ENCODE peak calls at places on chromosome 21, in four cellular contexts. Y is transverse colon, F is stomach, A is prostate gland. N is an unnamed sample. For H3K9me3, the result is how much of the 10 kb centered on the place peaks cover.

GRCh38 chr21:29580886-29581285 is 282.2 kb downstream of the BACH1 start:
- DNase-seq in Y (no peak), F (no peak), A (no peak), N (no peak)

GRCh38 chr21:44947111-44947929 is 7.5 kb downstream of the SLX9 start:
- DNase-seq in Y (no peak), F (no peak), A (no peak), N (peak)

GRCh38 chr21:32319012-32319411 is 20.4 kb downstream of the MRAP start:
- DNase-seq in Y (no peak), F (no peak), A (no peak), N (no peak)

GRCh38 chr21:33685613-33686197 is 43.4 kb downstream of the ITSN1 start:
- DNase-seq in Y (no peak), F (no peak), A (no peak), N (no peak)

GRCh38 chr21:41482321-41482720 is 25.6 kb downstream of the TMPRSS2 start:
- DNase-seq in Y (no peak), F (no peak), A (no peak), N (no peak)

GRCh38 chr21:33290441-33290840 is 24.3 kb downstream of the IL10RB start:
- DNase-seq in Y (peak), F (peak), A (no peak), N (no peak)

GRCh38 chr21:42503711-42504110 is 7.7 kb upstream of the RSPH1 start:
- DNase-seq in Y (no peak), F (no peak), A (no peak), N (no peak)

GRCh38 chr21:36508948-36509347 is 29.0 kb upstream of the CLDN14 start:
- DNase-seq in Y (no peak), F (no peak), A (peak), N (no peak)

GRCh38 chr21:25518491-25518911 is 88.8 kb downstream of the MRPL39 start:
- DNase-seq in Y (no peak), F (no peak), A (no peak), N (no peak)

GRCh38 chr21:42349420-42350075 is 1.2 kb downstream of the TFF2 start:
- DNase-seq in Y (no peak), F (no peak), A (no peak), N (peak)

GRCh38 chr21:35136586-35137254 is 87.6 kb upstream of the RUNX1 start:
- DNase-seq in Y (peak), F (peak), A (no peak), N (no peak)

GRCh38 chr21:44300262-44300959 is 558 bp downstream of the PFKL start:
- DNase-seq in Y (peak), F (peak), A (peak), N (peak)

GRCh38 chr21:15508554-15508953 is 221.2 kb upstream of the USP25 start:
- DNase-seq in Y (no peak), F (no peak), A (no peak), N (no peak)
- H3K9me3 ChIP-seq in Y (under half), F (under half), A (under half), N (under half)

DNA sequence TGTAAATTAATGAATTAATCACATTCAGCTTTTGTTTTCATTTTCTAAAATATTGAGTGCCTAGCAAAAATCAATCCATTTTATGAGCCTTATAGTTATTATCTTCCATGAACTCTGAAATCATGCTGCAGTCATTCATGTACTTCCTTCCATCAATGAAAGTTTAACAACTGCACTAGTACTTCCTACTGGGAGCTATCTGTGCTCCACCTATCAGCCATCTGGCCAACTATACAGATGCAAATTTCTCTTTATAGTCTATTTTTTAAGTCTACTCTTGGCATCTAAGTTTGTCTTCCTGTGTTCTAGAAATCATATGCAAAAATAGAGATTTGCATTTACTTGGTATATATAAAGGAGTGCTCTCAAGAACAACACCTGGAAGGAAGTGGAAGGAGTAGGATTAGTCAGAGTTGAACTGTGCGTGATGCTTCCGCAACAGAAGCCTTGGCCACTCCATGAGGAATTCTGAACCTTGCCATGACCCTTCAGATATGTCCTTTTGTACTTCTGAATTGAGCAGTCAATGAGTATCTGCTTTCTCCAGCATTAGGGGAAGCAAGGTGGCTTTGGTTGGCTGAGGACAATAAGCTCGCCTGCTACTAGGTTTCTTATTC is 403.2 kb upstream of the ADAMTS5 start:
- DNase-seq in Y (no peak), F (no peak), A (no peak), N (no peak)
- TF ChIP-seq POLR2A in Y (no peak), F (no peak), A (no peak), N (no peak)

GRCh38 chr21:40070871-40071270 is 203.6 kb downstream of the PCP4 start:
- DNase-seq in Y (no peak), F (no peak), A (peak), N (peak)
- TF ChIP-seq POLR2AphosphoS5 in Y (no peak), F (no peak), A (peak), N (peak)

DNA sequence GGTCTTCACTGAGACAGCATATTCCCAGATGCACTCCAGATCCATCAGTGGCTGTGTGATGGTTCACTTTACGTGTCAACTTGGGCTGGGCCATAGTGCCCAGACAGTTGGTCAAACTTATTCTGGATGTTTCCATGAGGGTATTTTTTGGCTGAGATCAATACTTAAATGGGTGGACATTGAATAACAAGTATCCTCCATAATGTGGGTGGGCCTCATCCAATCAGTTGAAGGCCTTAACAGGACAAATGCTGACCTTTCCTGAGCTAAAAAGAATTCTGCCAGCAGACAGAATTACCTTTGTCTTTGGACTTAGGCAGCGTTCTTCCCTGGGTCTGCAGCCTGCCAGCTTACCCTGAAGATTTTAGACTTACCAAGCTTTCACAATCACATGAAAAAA is 513.0 kb downstream of the LTN1 start:
- DNase-seq in Y (no peak), F (no peak), A (no peak), N (no peak)
- H3K9me3 ChIP-seq in Y (under half), F (under half), A (under half), N (under half)

N was measured in sigmoid colon.